ENCODE peak calls at places on chromosomes 13 and 19, in six cellular contexts. U is stimulated activated CD8-positive, alpha-beta memory T cell treated with anti-CD3 and anti-CD28 coated beads, Interleukin-7, amount 100 ng/mL, for 1 hour; L is NCI-H226; S is activated CD8-positive, alpha-beta memory T cell treated with anti-CD3 and anti-CD28 coated beads for 1 hour; O is stimulated activated naive CD4-positive, alpha-beta T cell; I is heart right ventricle. K is an unnamed sample.

GRCh38 chr13:83008496-83008895 is 873.8 kb downstream of the SLITRK1 start:
- DNase-seq in S (no peak), I (no peak), U (no peak), L (no peak), O (no peak), K (no peak)

GRCh38 chr13:59641758-59642157 is 522.0 kb downstream of the DIAPH3 start:
- DNase-seq in O (no peak), S (no peak), L (peak), U (no peak), I (no peak), K (no peak)

GRCh38 chr19:1648156-1648925 is 4.1 kb downstream of the TCF3 start:
- DNase-seq in S (no peak), U (no peak), O (no peak), I (no peak), L (no peak), K (no peak)

GRCh38 chr13:42484396-42484795 is 89.6 kb upstream of the TNFSF11 start:
- DNase-seq in S (no peak), I (no peak), U (no peak), L (no peak), O (no peak), K (no peak)

GRCh38 chr13:99590519-99591011 is 89.3 kb downstream of the TM9SF2 start:
- DNase-seq in O (no peak), I (peak), U (no peak), L (no peak), S (no peak), K (no peak)

GRCh38 chr19:6752257-6753177 is 13.0 kb downstream of the TRIP10 start:
- DNase-seq in L (no peak), I (no peak), S (no peak), O (no peak), U (no peak), K (no peak)

GRCh38 chr19:13937479-13938360 is 497 bp downstream of the PODNL1 start:
- DNase-seq in U (no peak), I (no peak), O (no peak), S (no peak), L (no peak), K (no peak)

GRCh38 chr13:45178349-45179142 is 22.3 kb downstream of the KCTD4 start:
- DNase-seq in S (no peak), O (no peak), L (peak), I (peak), U (no peak), K (peak)

GRCh38 chr19:11446652-11447301 is 11.3 kb downstream of the PRKCSH start:
- DNase-seq in O (no peak), I (peak), U (peak), L (no peak), S (peak), K (peak)

GRCh38 chr19:1489463-1489971 is 633 bp downstream of the PCSK4 start:
- DNase-seq in O (no peak), I (no peak), U (no peak), S (no peak), L (no peak), K (no peak)

GRCh38 chr13:66657165-66657895 is 572.8 kb downstream of the PCDH9 start:
- DNase-seq in S (no peak), O (no peak), U (no peak), I (peak), L (peak), K (no peak)

GRCh38 chr19:11658954-11659353 is 61.7 kb downstream of the ZNF627 start:
- DNase-seq in L (no peak), U (no peak), S (no peak), O (no peak), I (no peak), K (no peak)

GRCh38 chr19:43148233-43148632 is 38.1 kb downstream of the PSG5 start:
- DNase-seq in I (no peak), O (no peak), U (no peak), L (peak), S (no peak), K (no peak)

GRCh38 chr19:48397636-48398328 is 4.3 kb downstream of the GRIN2D start:
- DNase-seq in U (no peak), I (no peak), O (no peak), S (no peak), L (no peak), K (no peak)

GRCh38 chr13:28744656-28745055 is 25.9 kb upstream of the SLC46A3 start:
- DNase-seq in L (no peak), O (no peak), S (no peak), I (no peak), U (no peak), K (no peak)

GRCh38 chr19:33375760-33376159 is 2.3 kb downstream of the CEBPG start:
- DNase-seq in S (no peak), I (no peak), L (peak), U (no peak), O (no peak), K (no peak)

GRCh38 chr19:32642771-32643170 is 32.2 kb downstream of the ANKRD27 start:
- DNase-seq in S (peak), L (no peak), U (peak), O (peak), I (no peak), K (no peak)

GRCh38 chr19:40571831-40572495 is 4.7 kb upstream of the SHKBP1 start:
- DNase-seq in O (no peak), L (no peak), S (no peak), I (no peak), U (no peak), K (no peak)

GRCh38 chr13:113834496-113835200 is 29.2 kb downstream of the GAS6 start:
- DNase-seq in S (no peak), U (no peak), L (no peak), O (no peak), I (no peak), K (no peak)

GRCh38 chr19:48418317-48419064 is 25.0 kb downstream of the GRIN2D start:
- DNase-seq in L (peak), I (no peak), U (no peak), O (no peak), S (no peak), K (no peak)

GRCh38 chr13:113437408-113438010 is 15.8 kb downstream of the ADPRHL1 start:
- DNase-seq in S (no peak), U (no peak), I (no peak), O (no peak), L (no peak), K (no peak)

GRCh38 chr13:22357132-22357531 is 686.3 kb downstream of the FGF9 start:
- DNase-seq in S (no peak), O (no peak), I (peak), L (peak), U (no peak), K (no peak)

GRCh38 chr13:97928306-97928705 is 25.2 kb upstream of the IPO5 start:
- DNase-seq in O (no peak), S (no peak), U (no peak), L (no peak), I (no peak), K (no peak)

GRCh38 chr19:54336893-54337857 is 1.8 kb downstream of the LILRA4 start:
- DNase-seq in U (no peak), I (no peak), L (no peak), S (no peak), O (no peak), K (no peak)

GRCh38 chr13:59603646-59604045 is 560.1 kb downstream of the DIAPH3 start:
- DNase-seq in I (no peak), S (no peak), U (no peak), O (no peak), L (no peak), K (no peak)

GRCh38 chr13:24355103-24355502 is 45.7 kb downstream of the C1QTNF9 start:
- DNase-seq in O (no peak), U (no peak), L (no peak), I (no peak), S (no peak), K (no peak)

GRCh38 chr19:33740811-33741396 is 55.8 kb upstream of the KCTD15 start:
- DNase-seq in L (no peak), I (peak), U (no peak), S (no peak), O (no peak), K (peak)

GRCh38 chr13:54110597-54110996 is 1082.0 kb downstream of the OLFM4 start:
- DNase-seq in O (no peak), U (no peak), S (no peak), I (no peak), L (no peak), K (no peak)

GRCh38 chr13:37985281-37985680 is 115.7 kb upstream of the TRPC4 start:
- DNase-seq in L (no peak), U (no peak), O (no peak), S (no peak), I (no peak), K (no peak)

GRCh38 chr19:13014101-13014920 is 19.0 kb downstream of the NFIX start:
- DNase-seq in L (no peak), I (no peak), O (no peak), U (no peak), S (no peak), K (no peak)

GRCh38 chr13:50079278-50080157 is 64.3 kb downstream of the KCNRG start:
- DNase-seq in U (no peak), I (no peak), L (no peak), S (no peak), O (no peak), K (no peak)

GRCh38 chr13:42057918-42058530 is 9.6 kb downstream of the DGKH start:
- DNase-seq in U (no peak), L (no peak), I (no peak), O (no peak), S (no peak), K (no peak)

GRCh38 chr13:89845874-89846273 is 1501.6 kb upstream of the MIR17HG start:
- DNase-seq in O (no peak), U (no peak), S (no peak), I (no peak), L (no peak), K (no peak)

GRCh38 chr13:50226515-50227147 is 211.4 kb downstream of the KCNRG start:
- DNase-seq in L (no peak), O (no peak), I (no peak), U (no peak), S (no peak), K (no peak)

GRCh38 chr13:112756967-112757758 is 67.3 kb downstream of the ATP11A start:
- DNase-seq in O (no peak), I (no peak), U (no peak), S (no peak), L (no peak), K (no peak)

GRCh38 chr13:113034451-113035208 is 65.6 kb downstream of the MCF2L start:
- DNase-seq in S (no peak), U (no peak), O (no peak), L (peak), I (peak), K (peak)

GRCh38 chr13:91537376-91537775 is 139.0 kb downstream of the GPC5 start:
- DNase-seq in L (no peak), O (no peak), U (no peak), S (no peak), I (no peak), K (no peak)

K was measured in HEK293T.